ENCODE peak calls at places on chromosomes 7 and 10, in four cellular contexts. One of them, this sample, is unnamed.

GRCh38 chr10:119807960-119808697 is 64.5 kb downstream of the MCMBP start:
- DNase-seq in HEK293T: no peak
- DNase-seq in MV-4-11: peak
- DNase-seq in effector CD4-positive, alpha-beta T cell: no peak
- DNase-seq in this sample: no peak

GRCh38 chr7:151883872-151884271 is 7.0 kb upstream of the PRKAG2 start:
- DNase-seq in HEK293T: no peak
- DNase-seq in MV-4-11: no peak
- DNase-seq in effector CD4-positive, alpha-beta T cell: no peak
- DNase-seq in this sample: no peak

GRCh38 chr7:155219947-155220769 is 77.5 kb upstream of the INSIG1 start:
- DNase-seq in HEK293T: no peak
- DNase-seq in MV-4-11: no peak
- DNase-seq in effector CD4-positive, alpha-beta T cell: no peak
- DNase-seq in this sample: no peak

GRCh38 chr7:138610671-138611170 is 90.4 kb downstream of the SVOPL start:
- DNase-seq in HEK293T: no peak
- DNase-seq in MV-4-11: no peak
- DNase-seq in effector CD4-positive, alpha-beta T cell: no peak
- DNase-seq in this sample: no peak

GRCh38 chr7:143936087-143937009 is 1.3 kb downstream of the OR2F2 start:
- DNase-seq in HEK293T: no peak
- DNase-seq in MV-4-11: no peak
- DNase-seq in effector CD4-positive, alpha-beta T cell: no peak
- DNase-seq in this sample: no peak

GRCh38 chr10:98374176-98374969 is 40.6 kb downstream of the PYROXD2 start:
- DNase-seq in HEK293T: no peak
- DNase-seq in MV-4-11: peak
- DNase-seq in effector CD4-positive, alpha-beta T cell: no peak
- DNase-seq in this sample: peak

GRCh38 chr7:148204639-148205292 is 385.8 kb upstream of the C7orf33 start:
- DNase-seq in HEK293T: no peak
- DNase-seq in MV-4-11: no peak
- DNase-seq in effector CD4-positive, alpha-beta T cell: no peak
- DNase-seq in this sample: no peak

GRCh38 chr7:5596046-5596895 is 172.6 kb upstream of the TNRC18 start:
- DNase-seq in HEK293T: no peak
- DNase-seq in MV-4-11: peak
- DNase-seq in effector CD4-positive, alpha-beta T cell: peak
- DNase-seq in this sample: peak

GRCh38 chr10:123560301-123561144 is 105.6 kb upstream of the GPR26 start:
- DNase-seq in HEK293T: no peak
- DNase-seq in MV-4-11: no peak
- DNase-seq in effector CD4-positive, alpha-beta T cell: no peak
- DNase-seq in this sample: no peak